ENCODE peak calls at places on chromosome 2, in ten cellular contexts. One of them, this sample, is unnamed.

GRCh38 chr2:15663802-15664201 is 72.1 kb downstream of the DDX1 start:
- DNase-seq in fibroblast of lung: no peak
- DNase-seq in stimulated activated effector memory CD8-positive, alpha-beta T cell treated with anti-CD3 and anti-CD28 coated beads, Interleukin-12 subunit alpha, Interleukin-12 subunit beta, amount 100 ng/mL, for 72 hours: no peak
- DNase-seq in ELR: no peak
- DNase-seq in nephron progenitor cell: no peak
- DNase-seq in amniotic stem cell: no peak
- DNase-seq in DMS53: no peak
- DNase-seq in activated naive CD4-positive, alpha-beta T cell treated with Interleukin-2 at 50 U/mL for 16 hours: no peak
- DNase-seq in naive thymus-derived CD8-positive, alpha-beta T cell: no peak
- DNase-seq in AG20443: no peak
- DNase-seq in this sample: no peak

GRCh38 chr2:179856205-179856604 is 5.2 kb downstream of the ZNF385B start:
- DNase-seq in stimulated activated effector memory CD8-positive, alpha-beta T cell treated with anti-CD3 and anti-CD28 coated beads, Interleukin-12 subunit alpha, Interleukin-12 subunit beta, amount 100 ng/mL, for 72 hours: no peak
- DNase-seq in activated naive CD4-positive, alpha-beta T cell treated with Interleukin-2 at 50 U/mL for 16 hours: no peak
- DNase-seq in amniotic stem cell: no peak
- DNase-seq in nephron progenitor cell: no peak
- DNase-seq in fibroblast of lung: no peak
- DNase-seq in naive thymus-derived CD8-positive, alpha-beta T cell: no peak
- DNase-seq in DMS53: no peak
- DNase-seq in ELR: no peak
- DNase-seq in AG20443: no peak
- DNase-seq in this sample: no peak

GRCh38 chr2:105294844-105295481 is 34.6 kb downstream of the TGFBRAP1 start:
- DNase-seq in ELR: peak
- DNase-seq in nephron progenitor cell: peak
- DNase-seq in DMS53: peak
- DNase-seq in amniotic stem cell: peak
- DNase-seq in stimulated activated effector memory CD8-positive, alpha-beta T cell treated with anti-CD3 and anti-CD28 coated beads, Interleukin-12 subunit alpha, Interleukin-12 subunit beta, amount 100 ng/mL, for 72 hours: no peak
- DNase-seq in naive thymus-derived CD8-positive, alpha-beta T cell: peak
- DNase-seq in fibroblast of lung: peak
- DNase-seq in AG20443: peak
- DNase-seq in activated naive CD4-positive, alpha-beta T cell treated with Interleukin-2 at 50 U/mL for 16 hours: peak
- DNase-seq in this sample: peak

GRCh38 chr2:215136669-215137328 is 1.6 kb downstream of the ABCA12 start:
- DNase-seq in ELR: peak
- DNase-seq in stimulated activated effector memory CD8-positive, alpha-beta T cell treated with anti-CD3 and anti-CD28 coated beads, Interleukin-12 subunit alpha, Interleukin-12 subunit beta, amount 100 ng/mL, for 72 hours: no peak
- DNase-seq in activated naive CD4-positive, alpha-beta T cell treated with Interleukin-2 at 50 U/mL for 16 hours: no peak
- DNase-seq in naive thymus-derived CD8-positive, alpha-beta T cell: no peak
- DNase-seq in amniotic stem cell: no peak
- DNase-seq in AG20443: no peak
- DNase-seq in DMS53: no peak
- DNase-seq in fibroblast of lung: peak
- DNase-seq in nephron progenitor cell: no peak
- DNase-seq in this sample: peak

GRCh38 chr2:37631292-37631691 is 40.1 kb downstream of the CDC42EP3 start:
- DNase-seq in nephron progenitor cell: no peak
- DNase-seq in activated naive CD4-positive, alpha-beta T cell treated with Interleukin-2 at 50 U/mL for 16 hours: no peak
- DNase-seq in stimulated activated effector memory CD8-positive, alpha-beta T cell treated with anti-CD3 and anti-CD28 coated beads, Interleukin-12 subunit alpha, Interleukin-12 subunit beta, amount 100 ng/mL, for 72 hours: no peak
- DNase-seq in AG20443: no peak
- DNase-seq in amniotic stem cell: no peak
- DNase-seq in ELR: no peak
- DNase-seq in naive thymus-derived CD8-positive, alpha-beta T cell: no peak
- DNase-seq in DMS53: peak
- DNase-seq in fibroblast of lung: no peak
- DNase-seq in this sample: peak

GRCh38 chr2:2007551-2008501 is 263.5 kb upstream of the PXDN start:
- DNase-seq in AG20443: no peak
- DNase-seq in DMS53: no peak
- DNase-seq in fibroblast of lung: no peak
- DNase-seq in amniotic stem cell: no peak
- DNase-seq in nephron progenitor cell: no peak
- DNase-seq in activated naive CD4-positive, alpha-beta T cell treated with Interleukin-2 at 50 U/mL for 16 hours: no peak
- DNase-seq in ELR: no peak
- DNase-seq in naive thymus-derived CD8-positive, alpha-beta T cell: no peak
- DNase-seq in stimulated activated effector memory CD8-positive, alpha-beta T cell treated with anti-CD3 and anti-CD28 coated beads, Interleukin-12 subunit alpha, Interleukin-12 subunit beta, amount 100 ng/mL, for 72 hours: no peak
- DNase-seq in this sample: peak

GRCh38 chr2:214839464-214839863 is 30.0 kb upstream of the BARD1 start:
- DNase-seq in amniotic stem cell: no peak
- DNase-seq in stimulated activated effector memory CD8-positive, alpha-beta T cell treated with anti-CD3 and anti-CD28 coated beads, Interleukin-12 subunit alpha, Interleukin-12 subunit beta, amount 100 ng/mL, for 72 hours: no peak
- DNase-seq in AG20443: no peak
- DNase-seq in naive thymus-derived CD8-positive, alpha-beta T cell: no peak
- DNase-seq in DMS53: no peak
- DNase-seq in fibroblast of lung: no peak
- DNase-seq in activated naive CD4-positive, alpha-beta T cell treated with Interleukin-2 at 50 U/mL for 16 hours: no peak
- DNase-seq in nephron progenitor cell: no peak
- DNase-seq in ELR: no peak
- DNase-seq in this sample: no peak

GRCh38 chr2:119960821-119961220 is 52.1 kb upstream of the EPB41L5 start:
- DNase-seq in stimulated activated effector memory CD8-positive, alpha-beta T cell treated with anti-CD3 and anti-CD28 coated beads, Interleukin-12 subunit alpha, Interleukin-12 subunit beta, amount 100 ng/mL, for 72 hours: no peak
- DNase-seq in DMS53: no peak
- DNase-seq in AG20443: no peak
- DNase-seq in amniotic stem cell: no peak
- DNase-seq in naive thymus-derived CD8-positive, alpha-beta T cell: no peak
- DNase-seq in ELR: no peak
- DNase-seq in nephron progenitor cell: no peak
- DNase-seq in fibroblast of lung: peak
- DNase-seq in activated naive CD4-positive, alpha-beta T cell treated with Interleukin-2 at 50 U/mL for 16 hours: no peak
- DNase-seq in this sample: no peak

This sample was measured in NCI-H69.